ENCODE peak calls at places on chromosomes 3 and 15, in ten cellular contexts. One of them, this sample, is unnamed.
A peak's percentile ranks its signal among the peaks of the same experiment; 100 is the strongest.

GRCh38 chr15:65077981-65078352 is 1.4 kb downstream of the KBTBD13 start:
- DNase-seq in spleen: peak; percentile 82
- DNase-seq in Panc1: no peak
- DNase-seq in stomach: peak; percentile 79
- DNase-seq in breast epithelium: no peak
- DNase-seq in H1: peak; percentile 84
- DNase-seq in HepG2: no peak
- DNase-seq in vagina: no peak
- DNase-seq in GM12878: no peak
- DNase-seq in sigmoid colon: peak; percentile 89
- DNase-seq in this sample: no peak

GRCh38 chr3:49805884-49806701 is 3.0 kb downstream of the INKA1 start:
- DNase-seq in spleen: peak; percentile 89
- DNase-seq in Panc1: no peak
- DNase-seq in stomach: no peak
- DNase-seq in breast epithelium: no peak
- DNase-seq in H1: no peak
- DNase-seq in HepG2: no peak
- DNase-seq in vagina: no peak
- DNase-seq in GM12878: no peak
- DNase-seq in sigmoid colon: peak; percentile 70
- DNase-seq in this sample: no peak

GRCh38 chr3:99805160-99805559 is 12.5 kb upstream of the CMSS1 start:
- DNase-seq in spleen: no peak
- DNase-seq in Panc1: no peak
- DNase-seq in stomach: no peak
- DNase-seq in breast epithelium: no peak
- DNase-seq in H1: no peak
- DNase-seq in HepG2: no peak
- DNase-seq in vagina: no peak
- DNase-seq in GM12878: no peak
- DNase-seq in sigmoid colon: no peak
- DNase-seq in this sample: no peak

GRCh38 chr3:18423401-18424212 is 1.5 kb downstream of the SATB1 start:
- DNase-seq in spleen: peak; percentile 67
- DNase-seq in Panc1: no peak
- DNase-seq in stomach: peak; percentile 48
- DNase-seq in breast epithelium: no peak
- DNase-seq in H1: no peak
- DNase-seq in HepG2: no peak
- DNase-seq in vagina: no peak
- DNase-seq in GM12878: peak; percentile 37
- DNase-seq in sigmoid colon: peak; percentile 66
- DNase-seq in this sample: no peak

GRCh38 chr3:136353461-136353860 is 103.3 kb downstream of the PCCB start:
- DNase-seq in spleen: no peak
- DNase-seq in Panc1: no peak
- DNase-seq in stomach: no peak
- DNase-seq in breast epithelium: no peak
- DNase-seq in H1: no peak
- DNase-seq in HepG2: no peak
- DNase-seq in vagina: no peak
- DNase-seq in GM12878: peak; percentile 30
- DNase-seq in sigmoid colon: no peak
- DNase-seq in this sample: no peak

GRCh38 chr3:100023150-100023549 is 91.2 kb downstream of the FILIP1L start:
- DNase-seq in spleen: no peak
- DNase-seq in Panc1: no peak
- DNase-seq in stomach: no peak
- DNase-seq in breast epithelium: no peak
- DNase-seq in H1: no peak
- DNase-seq in HepG2: peak; percentile 93
- DNase-seq in vagina: no peak
- DNase-seq in GM12878: no peak
- DNase-seq in sigmoid colon: no peak
- DNase-seq in this sample: no peak

GRCh38 chr3:81758275-81758674 is 3.2 kb downstream of the GBE1 start:
- DNase-seq in spleen: no peak
- DNase-seq in Panc1: no peak
- DNase-seq in stomach: no peak
- DNase-seq in breast epithelium: no peak
- DNase-seq in H1: no peak
- DNase-seq in HepG2: peak; percentile 41
- DNase-seq in vagina: no peak
- DNase-seq in GM12878: no peak
- DNase-seq in sigmoid colon: no peak
- DNase-seq in this sample: no peak

GRCh38 chr3:170740726-170741591 is 129.0 kb downstream of the RPL22L1 start:
- DNase-seq in spleen: no peak
- DNase-seq in Panc1: peak; percentile 77
- DNase-seq in stomach: no peak
- DNase-seq in breast epithelium: peak; percentile 82
- DNase-seq in H1: no peak
- DNase-seq in HepG2: no peak
- DNase-seq in vagina: no peak
- DNase-seq in GM12878: no peak
- DNase-seq in sigmoid colon: peak; percentile 88
- DNase-seq in this sample: no peak

GRCh38 chr3:65729553-65729952 is 309.2 kb downstream of the MAGI1 start:
- DNase-seq in spleen: no peak
- DNase-seq in Panc1: no peak
- DNase-seq in stomach: no peak
- DNase-seq in breast epithelium: no peak
- DNase-seq in H1: no peak
- DNase-seq in HepG2: peak; percentile 92
- DNase-seq in vagina: no peak
- DNase-seq in GM12878: no peak
- DNase-seq in sigmoid colon: no peak
- DNase-seq in this sample: no peak

GRCh38 chr15:65338366-65338765 is 33.9 kb downstream of the RNU5B-1 start:
- DNase-seq in spleen: peak; percentile 10
- DNase-seq in Panc1: no peak
- DNase-seq in stomach: no peak
- DNase-seq in breast epithelium: no peak
- DNase-seq in H1: no peak
- DNase-seq in HepG2: no peak
- DNase-seq in vagina: no peak
- DNase-seq in GM12878: no peak
- DNase-seq in sigmoid colon: no peak
- DNase-seq in this sample: no peak

GRCh38 chr3:134857356-134857755 is 62.3 kb downstream of the EPHB1 start:
- DNase-seq in spleen: no peak
- DNase-seq in Panc1: no peak
- DNase-seq in stomach: no peak
- DNase-seq in breast epithelium: no peak
- DNase-seq in H1: no peak
- DNase-seq in HepG2: no peak
- DNase-seq in vagina: no peak
- DNase-seq in GM12878: no peak
- DNase-seq in sigmoid colon: no peak
- DNase-seq in this sample: no peak

GRCh38 chr15:45377630-45378148 is 655 bp downstream of the GATM start:
- DNase-seq in spleen: no peak
- DNase-seq in Panc1: no peak
- DNase-seq in stomach: peak; percentile 51
- DNase-seq in breast epithelium: no peak
- DNase-seq in H1: no peak
- DNase-seq in HepG2: no peak
- DNase-seq in vagina: no peak
- DNase-seq in GM12878: no peak
- DNase-seq in sigmoid colon: peak; percentile 77
- DNase-seq in this sample: no peak

GRCh38 chr15:40769310-40770146 is at the start of gene C15orf62:
- DNase-seq in spleen: peak; percentile 88
- DNase-seq in Panc1: no peak
- DNase-seq in stomach: peak; percentile 73
- DNase-seq in breast epithelium: peak; percentile 84
- DNase-seq in H1: no peak
- DNase-seq in HepG2: no peak
- DNase-seq in vagina: no peak
- DNase-seq in GM12878: peak; percentile 53
- DNase-seq in sigmoid colon: no peak
- DNase-seq in this sample: no peak

GRCh38 chr15:40767838-40768491 is 1.8 kb upstream of the C15orf62 start:
- DNase-seq in spleen: no peak
- DNase-seq in Panc1: no peak
- DNase-seq in stomach: no peak
- DNase-seq in breast epithelium: no peak
- DNase-seq in H1: no peak
- DNase-seq in HepG2: no peak
- DNase-seq in vagina: no peak
- DNase-seq in GM12878: no peak
- DNase-seq in sigmoid colon: no peak
- DNase-seq in this sample: no peak

GRCh38 chr15:40766906-40767837 is 2.6 kb upstream of the C15orf62 start:
- DNase-seq in spleen: no peak
- DNase-seq in Panc1: no peak
- DNase-seq in stomach: no peak
- DNase-seq in breast epithelium: no peak
- DNase-seq in H1: no peak
- DNase-seq in HepG2: no peak
- DNase-seq in vagina: no peak
- DNase-seq in GM12878: no peak
- DNase-seq in sigmoid colon: no peak
- DNase-seq in this sample: no peak

GRCh38 chr15:40770147-40770721 is 454 bp downstream of the C15orf62 start:
- DNase-seq in spleen: peak; percentile 78
- DNase-seq in Panc1: no peak
- DNase-seq in stomach: peak; percentile 59
- DNase-seq in breast epithelium: peak; percentile 57
- DNase-seq in H1: no peak
- DNase-seq in HepG2: no peak
- DNase-seq in vagina: no peak
- DNase-seq in GM12878: no peak
- DNase-seq in sigmoid colon: no peak
- DNase-seq in this sample: no peak

DNA sequence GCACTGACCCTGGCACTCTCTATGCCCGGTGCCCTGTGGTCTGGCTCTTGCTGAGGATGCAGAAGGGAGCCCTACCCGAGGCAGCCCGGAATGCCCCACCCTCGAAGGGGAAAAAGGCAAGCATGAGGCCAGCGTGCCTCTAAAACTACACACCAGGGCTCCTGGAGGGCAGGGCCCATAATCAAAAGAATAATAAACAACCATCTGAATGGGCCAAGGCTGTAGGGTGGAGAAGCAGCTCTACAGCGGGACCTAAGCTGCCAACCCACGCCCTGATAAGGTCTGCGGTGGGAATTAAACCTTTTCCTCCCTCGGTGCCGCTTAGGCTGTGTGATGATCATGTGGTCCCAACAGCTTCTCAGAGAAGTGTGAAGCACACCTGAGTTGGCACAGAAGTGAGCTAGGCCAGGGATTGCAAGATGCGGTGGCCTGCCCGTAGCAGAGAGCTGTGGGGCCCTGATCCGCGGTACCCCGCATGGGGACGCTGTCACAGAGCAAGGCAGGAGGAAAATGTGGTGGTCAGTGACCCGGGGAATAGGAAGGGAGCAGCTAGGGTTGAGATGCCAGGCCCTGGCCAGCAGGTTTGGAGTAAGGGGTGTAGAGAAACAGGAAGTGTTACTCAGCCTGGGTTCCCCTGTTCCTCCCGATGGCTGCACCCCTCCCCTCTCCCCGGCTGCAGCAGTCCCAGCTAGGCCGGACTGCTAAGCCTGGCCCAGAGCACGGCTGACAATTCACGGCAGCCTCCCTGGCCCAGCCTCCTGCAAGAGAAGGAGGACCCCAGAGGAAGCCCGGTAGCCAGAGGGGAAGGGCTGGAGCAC is 1.1 kb upstream of the C15orf62 start:
- DNase-seq in spleen: peak; percentile 80
- DNase-seq in Panc1: no peak
- DNase-seq in stomach: peak; percentile 53
- DNase-seq in breast epithelium: no peak
- DNase-seq in H1: no peak
- DNase-seq in HepG2: no peak
- DNase-seq in vagina: no peak
- DNase-seq in GM12878: no peak
- DNase-seq in sigmoid colon: no peak
- DNase-seq in this sample: no peak
- TF ChIP-seq POLR2AphosphoS5 in spleen: no peak
- TF ChIP-seq POLR2AphosphoS5 in Panc1: no peak
- TF ChIP-seq POLR2AphosphoS5 in stomach: peak; percentile 73
- TF ChIP-seq POLR2AphosphoS5 in breast epithelium: no peak
- TF ChIP-seq POLR2AphosphoS5 in H1: no peak
- TF ChIP-seq POLR2AphosphoS5 in HepG2: no peak
- TF ChIP-seq POLR2AphosphoS5 in vagina: no peak
- TF ChIP-seq POLR2AphosphoS5 in GM12878: no peak
- TF ChIP-seq POLR2AphosphoS5 in sigmoid colon: no peak
- TF ChIP-seq POLR2AphosphoS5 in this sample: no peak

GRCh38 chr15:43886558-43886957 is 59.8 kb downstream of the WDR76 start:
- DNase-seq in spleen: no peak
- DNase-seq in Panc1: no peak
- DNase-seq in stomach: no peak
- DNase-seq in breast epithelium: no peak
- DNase-seq in H1: no peak
- DNase-seq in HepG2: no peak
- DNase-seq in vagina: no peak
- DNase-seq in GM12878: no peak
- DNase-seq in sigmoid colon: no peak
- DNase-seq in this sample: no peak
- H3K9me3 ChIP-seq in spleen: no peaks in the 10 kb centered on the region
- H3K9me3 ChIP-seq in Panc1: no peaks in the 10 kb centered on the region
- H3K9me3 ChIP-seq in stomach: no peaks in the 10 kb centered on the region
- H3K9me3 ChIP-seq in breast epithelium: no peaks in the 10 kb centered on the region
- H3K9me3 ChIP-seq in H1: no peaks in the 10 kb centered on the region
- H3K9me3 ChIP-seq in HepG2: no peaks in the 10 kb centered on the region
- H3K9me3 ChIP-seq in vagina: no peaks in the 10 kb centered on the region
- H3K9me3 ChIP-seq in GM12878: no peaks in the 10 kb centered on the region
- H3K9me3 ChIP-seq in sigmoid colon: no peaks in the 10 kb centered on the region
- H3K9me3 ChIP-seq in this sample: no peaks in the 10 kb centered on the region

GRCh38 chr15:74032606-74033561 is 38.4 kb downstream of the PML start:
- DNase-seq in spleen: no peak
- DNase-seq in Panc1: no peak
- DNase-seq in stomach: peak; percentile 22
- DNase-seq in breast epithelium: no peak
- DNase-seq in H1: no peak
- DNase-seq in HepG2: no peak
- DNase-seq in vagina: no peak
- DNase-seq in GM12878: no peak
- DNase-seq in sigmoid colon: no peak
- DNase-seq in this sample: no peak
- TF ChIP-seq POLR2AphosphoS5 in spleen: no peak
- TF ChIP-seq POLR2AphosphoS5 in Panc1: no peak
- TF ChIP-seq POLR2AphosphoS5 in stomach: no peak
- TF ChIP-seq POLR2AphosphoS5 in breast epithelium: no peak
- TF ChIP-seq POLR2AphosphoS5 in H1: no peak
- TF ChIP-seq POLR2AphosphoS5 in HepG2: no peak
- TF ChIP-seq POLR2AphosphoS5 in vagina: no peak
- TF ChIP-seq POLR2AphosphoS5 in GM12878: no peak
- TF ChIP-seq POLR2AphosphoS5 in sigmoid colon: no peak
- TF ChIP-seq POLR2AphosphoS5 in this sample: no peak

DNA sequence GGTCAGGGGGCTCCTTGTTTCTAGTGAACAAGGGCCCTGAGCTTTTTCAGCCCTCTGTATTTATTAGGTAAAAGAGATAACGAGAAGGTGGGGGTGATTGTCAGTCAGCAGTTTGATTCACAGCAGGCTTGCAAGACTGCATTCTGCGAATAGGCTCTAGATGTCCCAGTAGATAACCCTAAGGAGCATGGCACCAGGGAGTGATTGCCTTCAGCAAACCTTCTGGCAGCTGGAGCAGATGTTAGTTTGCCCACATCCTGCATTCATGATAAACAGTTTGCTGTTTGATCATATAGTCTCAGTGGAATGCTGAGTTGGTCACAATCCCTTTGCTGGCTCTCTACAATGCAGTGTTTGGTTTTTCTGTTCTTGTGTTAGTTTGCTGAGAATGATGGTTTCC is 161.3 kb upstream of the GADL1 start:
- DNase-seq in spleen: no peak
- DNase-seq in Panc1: no peak
- DNase-seq in stomach: no peak
- DNase-seq in breast epithelium: no peak
- DNase-seq in H1: no peak
- DNase-seq in HepG2: no peak
- DNase-seq in vagina: no peak
- DNase-seq in GM12878: no peak
- DNase-seq in sigmoid colon: no peak
- DNase-seq in this sample: no peak
- H3K9me3 ChIP-seq in spleen: peaks cover 32% of the 10 kb centered on the region
- H3K9me3 ChIP-seq in Panc1: peaks cover 4% of the 10 kb centered on the region
- H3K9me3 ChIP-seq in stomach: peaks cover 5% of the 10 kb centered on the region
- H3K9me3 ChIP-seq in breast epithelium: peaks cover 13% of the 10 kb centered on the region
- H3K9me3 ChIP-seq in H1: peaks cover 3% of the 10 kb centered on the region
- H3K9me3 ChIP-seq in HepG2: peaks cover 6% of the 10 kb centered on the region
- H3K9me3 ChIP-seq in vagina: peaks cover 8% of the 10 kb centered on the region
- H3K9me3 ChIP-seq in GM12878: no peaks in the 10 kb centered on the region
- H3K9me3 ChIP-seq in sigmoid colon: no peaks in the 10 kb centered on the region
- H3K9me3 ChIP-seq in this sample: peaks cover 5% of the 10 kb centered on the region

This sample was measured in esophagus muscularis mucosa.